ENCODE peak calls at places on chromosomes 3 and 15, in four cellular contexts. One of them, this sample, is unnamed.

GRCh38 chr3:48678566-48679380 is 6.9 kb downstream of the NCKIPSD start:
- DNase-seq in GM23338: no peak
- DNase-seq in GM12878: no peak
- DNase-seq in HepG2: no peak
- DNase-seq in this sample: no peak

GRCh38 chr3:49414753-49415152 is 2.5 kb downstream of the TCTA start:
- DNase-seq in HepG2: no peak
- DNase-seq in GM23338: no peak
- DNase-seq in GM12878: no peak
- DNase-seq in this sample: no peak

GRCh38 chr15:66847565-66847991 is 145.5 kb downstream of the SMAD6 start:
- DNase-seq in HepG2: no peak
- DNase-seq in GM23338: no peak
- DNase-seq in GM12878: no peak
- DNase-seq in this sample: no peak

GRCh38 chr3:68151359-68151758 is 496.9 kb upstream of the SUCLG2 start:
- DNase-seq in GM12878: no peak
- DNase-seq in HepG2: no peak
- DNase-seq in GM23338: no peak
- DNase-seq in this sample: no peak

GRCh38 chr3:52305926-52306325 is 10.2 kb upstream of the DNAH1 start:
- DNase-seq in HepG2: no peak
- DNase-seq in GM23338: no peak
- DNase-seq in GM12878: no peak
- DNase-seq in this sample: no peak

GRCh38 chr3:84836961-84837360 is 121.8 kb upstream of the CADM2 start:
- DNase-seq in HepG2: no peak
- DNase-seq in GM23338: peak
- DNase-seq in GM12878: no peak
- DNase-seq in this sample: peak

GRCh38 chr3:24128195-24129005 is 183.3 kb downstream of the NR1D2 start:
- DNase-seq in GM12878: no peak
- DNase-seq in HepG2: no peak
- DNase-seq in GM23338: no peak
- DNase-seq in this sample: no peak

GRCh38 chr3:122000936-122001605 is 21.0 kb downstream of the ILDR1 start:
- DNase-seq in GM23338: peak
- DNase-seq in GM12878: no peak
- DNase-seq in HepG2: peak
- DNase-seq in this sample: no peak

GRCh38 chr15:65945616-65946015 is 76.3 kb downstream of the RAB11A start:
- DNase-seq in HepG2: no peak
- DNase-seq in GM23338: peak
- DNase-seq in GM12878: no peak
- DNase-seq in this sample: peak

GRCh38 chr15:48632651-48633050 is 12.9 kb downstream of the FBN1 start:
- DNase-seq in GM12878: no peak
- DNase-seq in GM23338: no peak
- DNase-seq in HepG2: no peak
- DNase-seq in this sample: no peak

GRCh38 chr15:35206060-35206675 is 121.1 kb upstream of the NANOGP8 start:
- DNase-seq in GM12878: no peak
- DNase-seq in HepG2: peak
- DNase-seq in GM23338: peak
- DNase-seq in this sample: no peak

GRCh38 chr3:129001101-129001816 is at the start of gene EFCC1:
- DNase-seq in GM12878: no peak
- DNase-seq in GM23338: peak
- DNase-seq in HepG2: no peak
- DNase-seq in this sample: peak

GRCh38 chr3:13620776-13621365 is 71.9 kb downstream of the FBLN2 start:
- DNase-seq in GM23338: no peak
- DNase-seq in GM12878: no peak
- DNase-seq in HepG2: no peak
- DNase-seq in this sample: no peak

GRCh38 chr15:69537085-69537484 is 84.5 kb downstream of the RPLP1 start:
- DNase-seq in HepG2: no peak
- DNase-seq in GM12878: no peak
- DNase-seq in GM23338: peak
- DNase-seq in this sample: no peak

GRCh38 chr15:59373215-59373614 is 544 bp upstream of the MYO1E start:
- DNase-seq in HepG2: no peak
- DNase-seq in GM23338: no peak
- DNase-seq in GM12878: no peak
- DNase-seq in this sample: no peak

GRCh38 chr3:24220859-24221657 is 273.6 kb downstream of the THRB start:
- DNase-seq in HepG2: no peak
- DNase-seq in GM23338: peak
- DNase-seq in GM12878: no peak
- DNase-seq in this sample: no peak

GRCh38 chr15:29242466-29243242 is 27.0 kb downstream of the NSMCE3 start:
- DNase-seq in HepG2: no peak
- DNase-seq in GM12878: no peak
- DNase-seq in GM23338: no peak
- DNase-seq in this sample: no peak

GRCh38 chr15:31106495-31107300 is 5.2 kb upstream of the TRPM1 start:
- DNase-seq in HepG2: no peak
- DNase-seq in GM12878: no peak
- DNase-seq in GM23338: no peak
- DNase-seq in this sample: no peak

GRCh38 chr3:43286886-43287301 is 554 bp downstream of the SNRK start:
- DNase-seq in GM23338: peak
- DNase-seq in GM12878: no peak
- DNase-seq in HepG2: no peak
- DNase-seq in this sample: no peak

GRCh38 chr3:15361494-15362214 is 29.3 kb upstream of the SH3BP5 start:
- DNase-seq in GM12878: peak
- DNase-seq in HepG2: no peak
- DNase-seq in GM23338: no peak
- DNase-seq in this sample: peak

GRCh38 chr15:85667491-85668424 is 127.0 kb downstream of the KLHL25 start:
- DNase-seq in GM12878: no peak
- DNase-seq in GM23338: no peak
- DNase-seq in HepG2: peak
- DNase-seq in this sample: no peak

GRCh38 chr3:181901626-181902025 is 189.9 kb downstream of the SOX2 start:
- DNase-seq in HepG2: no peak
- DNase-seq in GM12878: no peak
- DNase-seq in GM23338: no peak
- DNase-seq in this sample: no peak

GRCh38 chr3:109973733-109974132 is 636.4 kb upstream of the DPPA4 start:
- DNase-seq in GM23338: no peak
- DNase-seq in HepG2: no peak
- DNase-seq in GM12878: no peak
- DNase-seq in this sample: no peak

GRCh38 chr3:123297627-123297899 is 95.8 kb downstream of the SEC22A start:
- DNase-seq in HepG2: no peak
- DNase-seq in GM23338: peak
- DNase-seq in GM12878: no peak
- DNase-seq in this sample: peak
- TF ChIP-seq CTCF in HepG2: peak
- TF ChIP-seq CTCF in GM23338: peak
- TF ChIP-seq CTCF in GM12878: no peak
- TF ChIP-seq CTCF in this sample: no peak

GRCh38 chr3:44914936-44915335 is 40.5 kb downstream of the TGM4 start:
- DNase-seq in GM23338: peak
- DNase-seq in GM12878: no peak
- DNase-seq in HepG2: no peak
- DNase-seq in this sample: peak
- TF ChIP-seq CREB1 in GM23338: no peak
- TF ChIP-seq CREB1 in GM12878: no peak
- TF ChIP-seq CREB1 in HepG2: no peak
- TF ChIP-seq CREB1 in this sample: no peak

GRCh38 chr15:22992026-22992331 is 11.8 kb upstream of the CYFIP1 start:
- DNase-seq in GM12878: no peak
- DNase-seq in HepG2: no peak
- DNase-seq in GM23338: no peak
- DNase-seq in this sample: no peak

GRCh38 chr15:22995786-22996185 is 15.6 kb upstream of the CYFIP1 start:
- DNase-seq in GM12878: no peak
- DNase-seq in HepG2: no peak
- DNase-seq in GM23338: no peak
- DNase-seq in this sample: no peak

GRCh38 chr15:22988811-22989210 is 8.6 kb upstream of the CYFIP1 start:
- DNase-seq in HepG2: no peak
- DNase-seq in GM23338: no peak
- DNase-seq in GM12878: no peak
- DNase-seq in this sample: no peak

GRCh38 chr15:22989576-22990477 is 9.7 kb upstream of the CYFIP1 start:
- DNase-seq in GM12878: no peak
- DNase-seq in GM23338: no peak
- DNase-seq in HepG2: no peak
- DNase-seq in this sample: no peak
- TF ChIP-seq CTCF in GM12878: no peak
- TF ChIP-seq CTCF in GM23338: peak
- TF ChIP-seq CTCF in HepG2: peak
- TF ChIP-seq CTCF in this sample: no peak

GRCh38 chr3:190318666-190319065 is 3.6 kb downstream of the CLDN1 start:
- DNase-seq in GM12878: no peak
- DNase-seq in HepG2: no peak
- DNase-seq in GM23338: no peak
- DNase-seq in this sample: no peak
- TF ChIP-seq CREB1 in GM12878: peak
- TF ChIP-seq CREB1 in HepG2: no peak
- TF ChIP-seq CREB1 in GM23338: no peak
- TF ChIP-seq CREB1 in this sample: no peak

This sample was measured in WTC11.